ENCODE peak calls at places on chromosome 11, in nine cellular contexts. N, Y, S, F, K, J, V, D and A are unnamed samples.
A peak's percentile ranks its signal among the peaks of the same experiment; 100 is the strongest.

GRCh38 chr11:31882951-31883392 is 71.8 kb upstream of the PAX6 start:
- DNase-seq in Y (no peak), F (no peak), N (no peak), S (no peak), K (no peak), V (no peak), D (no peak), J (peak; percentile 13), A (no peak)

GRCh38 chr11:46456269-46456668 is 64.7 kb upstream of the CHRM4 start:
- DNase-seq in S (no peak), D (no peak), F (no peak), J (no peak), Y (no peak), K (no peak), N (no peak), V (no peak), A (no peak)

GRCh38 chr11:34599406-34599901 is 21.4 kb upstream of the EHF start:
- DNase-seq in S (no peak), J (peak; percentile 91), N (no peak), V (no peak), F (peak; percentile 90), D (no peak), Y (no peak), K (no peak), A (no peak)

GRCh38 chr11:67082071-67082791 is 25.6 kb downstream of the RHOD start:
- DNase-seq in S (no peak), D (no peak), Y (no peak), N (no peak), V (no peak), F (no peak), K (no peak), J (no peak), A (no peak)

GRCh38 chr11:6402561-6402981 is 12.3 kb downstream of the SMPD1 start:
- DNase-seq in S (no peak), D (no peak), N (no peak), F (no peak), K (no peak), J (no peak), Y (no peak), V (no peak), A (no peak)

GRCh38 chr11:124984512-124984854 is 30.5 kb downstream of the CCDC15 start:
- DNase-seq in V (no peak), D (no peak), J (no peak), K (no peak), Y (no peak), S (no peak), F (no peak), N (no peak), A (no peak)

GRCh38 chr11:67237574-67237973 is 28.7 kb upstream of the GRK2 start:
- DNase-seq in J (no peak), V (no peak), D (no peak), N (no peak), K (no peak), Y (no peak), F (no peak), S (no peak), A (no peak)

GRCh38 chr11:12058425-12059115 is 50.1 kb upstream of the DKK3 start:
- DNase-seq in N (no peak), Y (no peak), K (no peak), S (no peak), V (no peak), D (no peak), F (no peak), J (no peak), A (no peak)

GRCh38 chr11:69878927-69879733 is 59.9 kb upstream of the FGF3 start:
- DNase-seq in Y (no peak), V (no peak), N (no peak), D (no peak), K (no peak), S (no peak), F (no peak), J (no peak), A (no peak)

GRCh38 chr11:64624869-64625481 is 34.0 kb downstream of the SLC22A12 start:
- DNase-seq in N (no peak), D (no peak), V (no peak), S (no peak), Y (no peak), K (no peak), F (no peak), J (no peak), A (no peak)

GRCh38 chr11:35649984-35650383 is 12.6 kb upstream of the TRIM44 start:
- DNase-seq in J (no peak), K (no peak), V (no peak), S (no peak), Y (no peak), F (no peak), D (no peak), N (no peak), A (no peak)